ENCODE peak calls at places on chromosomes 2 and 18, in six cellular contexts. U is stimulated activated CD4-positive, alpha-beta T cell treated with anti-CD3 and anti-CD28 coated beads, TNF-alpha, amount 100 ng/mL, for 1 hour; W is OCI-LY7; Z is NCI-H1436; L is A172; J is NCI-H1417. V is an unnamed sample.

GRCh38 chr2:142819411-142819810 is 58.1 kb upstream of the KYNU start:
- DNase-seq in U (no peak), W (no peak), Z (no peak), L (no peak), J (no peak), V (no peak)

GRCh38 chr18:32429427-32429826 is 41.3 kb downstream of the GAREM1 start:
- DNase-seq in U (no peak), W (no peak), Z (no peak), L (no peak), J (no peak), V (no peak)

GRCh38 chr2:20438334-20439192 is 8.3 kb upstream of the RHOB start:
- DNase-seq in U (no peak), W (no peak), Z (peak; percentile 20), L (peak; percentile 29), J (peak; percentile 21), V (peak; percentile 76)

GRCh38 chr18:32093106-32093511 is 1.4 kb downstream of the RNF138 start:
- DNase-seq in U (peak; percentile 8), W (peak; percentile 39), Z (peak; percentile 8), L (peak; percentile 30), J (no peak), V (peak; percentile 49)

GRCh38 chr2:98880266-98881152 is 55.5 kb downstream of the CRACDL start:
- DNase-seq in U (no peak), W (peak; percentile 14), Z (no peak), L (no peak), J (no peak), V (no peak)

GRCh38 chr2:105712166-105712915 is 32.4 kb upstream of the NCK2 start:
- DNase-seq in U (no peak), W (no peak), Z (no peak), L (peak; percentile 61), J (no peak), V (no peak)

GRCh38 chr2:23435250-23436035 is 50.5 kb downstream of the KLHL29 start:
- DNase-seq in U (no peak), W (no peak), Z (no peak), L (no peak), J (no peak), V (no peak)

GRCh38 chr18:63317982-63318881 is 1.3 kb downstream of the BCL2 start:
- DNase-seq in U (peak; percentile 68), W (no peak), Z (peak; percentile 77), L (no peak), J (peak; percentile 89), V (no peak)

GRCh38 chr18:21546423-21546822 is 54.1 kb downstream of the ESCO1 start:
- DNase-seq in U (no peak), W (no peak), Z (no peak), L (no peak), J (no peak), V (no peak)

V was measured in RKO.